ENCODE peak calls at places on chromosomes 7 and 10, in ten cellular contexts. K, Q, L, W, X, N, F, M, V and J are unnamed samples.

GRCh38 chr10:118903251-118903650 is 126.3 kb upstream of the NANOS1 start:
- DNase-seq in Q (no peak), X (no peak), F (no peak), K (no peak), L (no peak), V (no peak), W (no peak), N (no peak), M (no peak), J (no peak)

GRCh38 chr10:124745678-124746077 is 1.5 kb upstream of the FAM53B start:
- DNase-seq in F (peak; percentile 34), K (peak; percentile 60), M (no peak), W (no peak), Q (no peak), V (no peak), L (no peak), N (peak; percentile 71), X (peak; percentile 81), J (no peak)

GRCh38 chr7:85730016-85730415 is 543.2 kb upstream of the SEMA3D start:
- DNase-seq in K (no peak), F (no peak), X (peak; percentile 31), V (no peak), M (no peak), N (no peak), W (no peak), Q (no peak), L (no peak), J (no peak)

GRCh38 chr10:110867807-110868465 is 3.8 kb upstream of the PDCD4 start:
- DNase-seq in F (no peak), W (no peak), M (no peak), L (no peak), X (no peak), K (no peak), Q (no peak), V (no peak), N (no peak), J (no peak)

GRCh38 chr10:70492786-70493659 is 14.5 kb downstream of the PALD1 start:
- DNase-seq in M (no peak), N (no peak), L (no peak), F (no peak), X (peak; percentile 7), V (no peak), K (no peak), W (no peak), Q (no peak), J (no peak)

GRCh38 chr7:158809596-158809995 is 19.7 kb downstream of the ESYT2 start:
- DNase-seq in K (no peak), Q (peak; percentile 53), V (no peak), N (no peak), M (no peak), X (no peak), L (no peak), W (no peak), F (no peak), J (no peak)

GRCh38 chr10:43046288-43046991 is 30.4 kb upstream of the RET start:
- DNase-seq in W (peak; percentile 8), L (no peak), V (no peak), N (no peak), F (no peak), M (no peak), Q (no peak), X (no peak), K (no peak), J (no peak)

GRCh38 chr7:2732959-2733584 is 45.1 kb downstream of the AMZ1 start:
- DNase-seq in N (no peak), X (peak; percentile 84), F (peak; percentile 74), V (no peak), L (no peak), W (no peak), M (peak; percentile 92), K (no peak), Q (no peak), J (no peak)

GRCh38 chr7:2978403-2978802 is 65.3 kb downstream of the CARD11 start:
- DNase-seq in M (no peak), K (no peak), Q (peak; percentile 98), L (no peak), V (peak; percentile 35), N (no peak), F (no peak), X (no peak), W (peak; percentile 65), J (peak; percentile 62)

GRCh38 chr10:32412499-32412853 is 33.5 kb upstream of the CCDC7 start:
- DNase-seq in Q (no peak), M (no peak), V (no peak), L (no peak), N (no peak), W (no peak), K (no peak), X (peak; percentile 10), F (no peak), J (no peak)

GRCh38 chr10:61887772-61888171 is 13.7 kb upstream of the ARID5B start:
- DNase-seq in Q (no peak), V (no peak), W (no peak), L (no peak), X (no peak), M (no peak), K (no peak), F (no peak), N (no peak), J (no peak)

GRCh38 chr7:96417784-96418183 is 95.9 kb upstream of the SLC25A13 start:
- DNase-seq in Q (no peak), W (no peak), V (no peak), N (no peak), X (no peak), L (no peak), K (no peak), F (no peak), M (no peak), J (no peak)

GRCh38 chr10:118793545-118793944 is 38.8 kb upstream of the CACUL1 start:
- DNase-seq in V (no peak), F (no peak), L (no peak), M (peak; percentile 60), N (no peak), Q (no peak), X (no peak), W (no peak), K (no peak), J (no peak)

GRCh38 chr7:2510909-2511768 is 8.4 kb upstream of the LFNG start:
- DNase-seq in X (no peak), V (peak; percentile 37), N (peak; percentile 95), L (no peak), M (peak; percentile 76), K (no peak), F (peak; percentile 54), Q (peak; percentile 80), W (no peak), J (peak; percentile 66)

GRCh38 chr7:157845203-157845810 is 508.5 kb downstream of the DNAJB6 start:
- DNase-seq in N (no peak), X (peak; percentile 80), M (peak; percentile 38), F (no peak), Q (no peak), V (no peak), K (no peak), L (no peak), W (no peak), J (no peak)

GRCh38 chr7:140754506-140754905 is 58.0 kb downstream of the NDUFB2 start:
- DNase-seq in W (no peak), X (no peak), K (no peak), M (no peak), Q (no peak), V (no peak), F (no peak), L (no peak), N (no peak), J (no peak)

GRCh38 chr10:97991875-97992274 is 38.5 kb downstream of the CRTAC1 start:
- DNase-seq in M (no peak), F (peak; percentile 62), X (peak; percentile 25), K (no peak), V (no peak), N (no peak), L (no peak), Q (no peak), W (peak; percentile 69), J (no peak)

GRCh38 chr10:86819567-86819966 is 63.1 kb downstream of the BMPR1A start:
- DNase-seq in L (no peak), W (no peak), X (no peak), F (no peak), K (no peak), Q (no peak), N (no peak), V (no peak), M (no peak), J (no peak)

GRCh38 chr7:32518534-32519140 is 23.3 kb downstream of the AVL9 start:
- DNase-seq in W (no peak), X (peak; percentile 85), V (no peak), L (no peak), N (peak; percentile 26), F (peak; percentile 24), K (no peak), M (no peak), Q (no peak), J (no peak)

GRCh38 chr7:144835166-144835611 is 664 bp downstream of the TPK1 start:
- DNase-seq in W (no peak), F (peak; percentile 51), X (peak; percentile 63), N (peak; percentile 23), Q (peak; percentile 65), M (no peak), V (peak; percentile 22), L (no peak), K (peak; percentile 65), J (peak; percentile 67)

GRCh38 chr7:22333680-22334141 is 23.2 kb downstream of the RAPGEF5 start:
- DNase-seq in F (no peak), N (peak; percentile 80), M (no peak), X (no peak), Q (no peak), K (no peak), V (no peak), L (no peak), W (no peak), J (no peak)

GRCh38 chr7:105388373-105389089 is at the start of gene SRPK2:
- DNase-seq in M (peak; percentile 86), Q (peak; percentile 88), N (peak; percentile 19), K (peak; percentile 100), F (peak; percentile 86), V (peak; percentile 64), W (peak; percentile 91), X (peak; percentile 12), L (no peak), J (peak; percentile 78)